ENCODE peak calls at places on chromosomes 1 and 21, in five cellular contexts. One of them, this sample, is unnamed. For H3K4me1 and H3K9me3, the result is how much of the 10 kb centered on the place peaks cover.

GRCh38 chr21:42593815-42594157 is 59.6 kb upstream of the PDE9A start:
- DNase-seq in adipocyte: no peak
- DNase-seq in testis: no peak
- DNase-seq in psoas muscle: no peak
- DNase-seq in ovary: no peak
- DNase-seq in this sample: no peak

GRCh38 chr21:28633803-28634572 is 358.7 kb downstream of the LTN1 start:
- DNase-seq in adipocyte: peak
- DNase-seq in testis: no peak
- DNase-seq in psoas muscle: peak
- DNase-seq in ovary: no peak
- DNase-seq in this sample: no peak

GRCh38 chr1:207494171-207494570 is 1.8 kb upstream of the CR1 start:
- DNase-seq in adipocyte: no peak
- DNase-seq in testis: no peak
- DNase-seq in psoas muscle: no peak
- DNase-seq in ovary: no peak
- DNase-seq in this sample: no peak

GRCh38 chr1:11541236-11541635 is 62.3 kb downstream of the DISP3 start:
- DNase-seq in adipocyte: no peak
- DNase-seq in testis: no peak
- DNase-seq in psoas muscle: no peak
- DNase-seq in ovary: no peak
- DNase-seq in this sample: no peak

GRCh38 chr1:151680391-151680790 is 36.2 kb downstream of the CELF3 start:
- DNase-seq in adipocyte: peak
- DNase-seq in testis: no peak
- DNase-seq in psoas muscle: no peak
- DNase-seq in ovary: no peak
- DNase-seq in this sample: no peak

GRCh38 chr1:3924186-3924815 is 24.2 kb upstream of the C1orf174 start:
- DNase-seq in adipocyte: no peak
- DNase-seq in testis: no peak
- DNase-seq in psoas muscle: no peak
- DNase-seq in ovary: no peak
- DNase-seq in this sample: no peak

GRCh38 chr1:59025898-59026426 is 242.1 kb upstream of the JUN start:
- DNase-seq in adipocyte: no peak
- DNase-seq in testis: no peak
- DNase-seq in psoas muscle: no peak
- DNase-seq in ovary: no peak
- DNase-seq in this sample: no peak

GRCh38 chr1:23585321-23586022 is 26.2 kb upstream of the ID3 start:
- DNase-seq in adipocyte: peak
- DNase-seq in testis: no peak
- DNase-seq in psoas muscle: peak
- DNase-seq in ovary: no peak
- DNase-seq in this sample: no peak

GRCh38 chr1:63969461-63969893 is 195.7 kb downstream of the ROR1 start:
- DNase-seq in adipocyte: no peak
- DNase-seq in testis: no peak
- DNase-seq in psoas muscle: no peak
- DNase-seq in ovary: no peak
- DNase-seq in this sample: no peak

GRCh38 chr1:112677501-112677900 is 3.0 kb downstream of the MOV10 start:
- DNase-seq in adipocyte: no peak
- DNase-seq in testis: no peak
- DNase-seq in psoas muscle: no peak
- DNase-seq in ovary: no peak
- DNase-seq in this sample: no peak

GRCh38 chr1:155070392-155070700 is 6.8 kb downstream of the EFNA4 start:
- DNase-seq in adipocyte: no peak
- DNase-seq in testis: no peak
- DNase-seq in psoas muscle: no peak
- DNase-seq in ovary: no peak
- DNase-seq in this sample: no peak

GRCh38 chr1:161946071-161946987 is 77.3 kb downstream of the OLFML2B start:
- DNase-seq in adipocyte: peak
- DNase-seq in testis: no peak
- DNase-seq in psoas muscle: no peak
- DNase-seq in ovary: no peak
- DNase-seq in this sample: no peak

GRCh38 chr1:55639051-55639450 is 423.9 kb upstream of the USP24 start:
- DNase-seq in adipocyte: no peak
- DNase-seq in testis: no peak
- DNase-seq in psoas muscle: no peak
- DNase-seq in ovary: no peak
- DNase-seq in this sample: no peak

GRCh38 chr1:182890927-182891610 is 51.9 kb downstream of the DHX9 start:
- DNase-seq in adipocyte: no peak
- DNase-seq in testis: no peak
- DNase-seq in psoas muscle: no peak
- DNase-seq in ovary: no peak
- DNase-seq in this sample: no peak

GRCh38 chr1:67441183-67441582 is 11.0 kb upstream of the SERBP1 start:
- DNase-seq in adipocyte: peak
- DNase-seq in testis: peak
- DNase-seq in psoas muscle: no peak
- DNase-seq in ovary: peak
- DNase-seq in this sample: peak

GRCh38 chr1:201383647-201384405 is 6.3 kb upstream of the TNNT2 start:
- DNase-seq in adipocyte: peak
- DNase-seq in testis: no peak
- DNase-seq in psoas muscle: peak
- DNase-seq in ovary: no peak
- DNase-seq in this sample: no peak

GRCh38 chr21:41802185-41802584 is 35.3 kb upstream of the RIPK4 start:
- DNase-seq in adipocyte: no peak
- DNase-seq in testis: no peak
- DNase-seq in psoas muscle: no peak
- DNase-seq in ovary: no peak
- DNase-seq in this sample: no peak

GRCh38 chr1:44862829-44863406 is 19.9 kb upstream of the PTCH2 start:
- DNase-seq in adipocyte: no peak
- DNase-seq in testis: no peak
- DNase-seq in psoas muscle: no peak
- DNase-seq in ovary: no peak
- DNase-seq in this sample: no peak

GRCh38 chr21:15434185-15434905 is 295.4 kb upstream of the USP25 start:
- DNase-seq in adipocyte: no peak
- DNase-seq in testis: no peak
- DNase-seq in psoas muscle: no peak
- DNase-seq in ovary: no peak
- DNase-seq in this sample: no peak

GRCh38 chr21:31688603-31689368 is 29.3 kb downstream of the SOD1 start:
- DNase-seq in adipocyte: no peak
- DNase-seq in testis: no peak
- DNase-seq in psoas muscle: no peak
- DNase-seq in ovary: no peak
- DNase-seq in this sample: no peak

GRCh38 chr1:3204725-3205124 is 135.7 kb downstream of the PRDM16 start:
- DNase-seq in adipocyte: no peak
- DNase-seq in testis: no peak
- DNase-seq in psoas muscle: no peak
- DNase-seq in ovary: no peak
- DNase-seq in this sample: no peak

GRCh38 chr1:38613996-38614395 is 245.6 kb downstream of the RRAGC start:
- DNase-seq in adipocyte: no peak
- DNase-seq in testis: no peak
- DNase-seq in psoas muscle: no peak
- DNase-seq in ovary: no peak
- DNase-seq in this sample: no peak

GRCh38 chr1:25556791-25557476 is 13.5 kb downstream of the LDLRAP1 start:
- DNase-seq in adipocyte: peak
- DNase-seq in testis: no peak
- DNase-seq in psoas muscle: peak
- DNase-seq in ovary: no peak
- DNase-seq in this sample: peak

GRCh38 chr1:117656202-117656641 is 50.4 kb downstream of the TENT5C start:
- DNase-seq in adipocyte: no peak
- DNase-seq in testis: no peak
- DNase-seq in psoas muscle: no peak
- DNase-seq in ovary: no peak
- DNase-seq in this sample: peak

DNA sequence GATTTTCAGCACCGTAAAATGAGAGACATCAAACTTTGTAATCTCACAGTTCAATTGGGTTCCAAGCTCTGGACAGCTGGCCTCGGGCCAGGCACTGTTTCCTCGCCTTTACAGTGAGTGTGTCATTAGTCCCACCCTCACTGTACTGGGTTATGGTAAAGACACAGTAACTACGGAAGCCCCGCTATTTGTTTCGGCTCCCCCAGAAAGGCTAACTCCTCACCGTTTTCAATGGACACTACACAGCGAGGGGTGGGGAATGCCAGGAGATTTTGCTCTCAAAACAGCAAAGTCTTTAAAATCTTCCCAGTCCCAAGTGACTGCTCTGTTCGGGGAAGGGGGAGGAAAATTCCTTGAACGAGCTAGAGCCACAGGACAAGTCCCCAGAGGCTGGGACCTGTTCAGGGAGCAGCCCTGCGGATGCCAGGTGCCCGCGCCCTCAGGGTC is 757 bp upstream of the SPSB1 start:
- DNase-seq in adipocyte: peak
- DNase-seq in testis: peak
- DNase-seq in psoas muscle: peak
- DNase-seq in ovary: peak
- DNase-seq in this sample: peak
- H3K4me1 ChIP-seq in adipocyte: half or more
- H3K4me1 ChIP-seq in testis: under half
- H3K4me1 ChIP-seq in psoas muscle: under half
- H3K4me1 ChIP-seq in ovary: under half
- H3K4me1 ChIP-seq in this sample: under half

DNA sequence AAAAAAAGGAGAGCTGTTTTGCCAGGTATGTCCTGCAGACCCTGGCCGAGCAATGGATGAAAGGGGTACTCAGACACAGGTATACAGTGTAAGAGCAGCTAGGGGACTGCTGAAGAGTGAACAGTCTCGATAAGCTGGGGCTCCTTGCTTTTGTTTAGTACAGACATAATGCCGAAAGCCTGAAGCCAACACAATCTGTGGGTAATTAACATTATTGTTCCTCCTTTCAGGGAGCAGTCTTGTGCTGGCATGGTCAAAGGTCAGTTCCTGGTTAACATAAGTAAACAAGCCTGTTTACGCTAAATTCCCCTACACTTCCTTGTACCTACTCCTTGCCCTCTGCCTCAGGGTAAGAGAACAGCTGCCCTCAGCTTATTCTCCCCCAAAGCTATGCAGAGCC is 272.3 kb upstream of the ST6GALNAC5 start:
- DNase-seq in adipocyte: no peak
- DNase-seq in testis: no peak
- DNase-seq in psoas muscle: no peak
- DNase-seq in ovary: no peak
- DNase-seq in this sample: peak
- H3K9me3 ChIP-seq in adipocyte: under half
- H3K9me3 ChIP-seq in testis: under half
- H3K9me3 ChIP-seq in psoas muscle: under half
- H3K9me3 ChIP-seq in ovary: under half
- H3K9me3 ChIP-seq in this sample: under half

DNA sequence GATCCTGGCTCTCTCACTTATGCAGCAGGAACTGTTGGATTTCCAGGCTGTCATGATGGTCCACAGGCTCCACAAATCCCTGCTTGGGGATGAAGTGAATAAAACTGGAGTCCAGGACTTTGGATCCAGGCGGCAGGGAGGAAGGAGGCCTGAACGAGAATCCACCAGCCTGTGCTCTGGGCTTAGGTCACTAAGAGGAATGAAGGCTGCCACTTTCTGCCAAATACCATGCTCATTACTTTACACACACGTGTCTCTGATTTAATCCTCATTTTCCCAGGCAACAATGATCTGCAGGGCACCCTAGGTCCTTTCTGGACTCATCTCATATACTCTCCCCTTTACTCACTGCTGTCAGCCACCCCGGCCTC is 77.8 kb upstream of the SLC2A1 start:
- DNase-seq in adipocyte: peak
- DNase-seq in testis: no peak
- DNase-seq in psoas muscle: no peak
- DNase-seq in ovary: no peak
- DNase-seq in this sample: no peak
- H3K4me1 ChIP-seq in adipocyte: under half
- H3K4me1 ChIP-seq in testis: under half
- H3K4me1 ChIP-seq in psoas muscle: under half
- H3K4me1 ChIP-seq in ovary: under half
- H3K4me1 ChIP-seq in this sample: under half

GRCh38 chr1:247164694-247165093 is 7.1 kb downstream of the ZNF124 start:
- DNase-seq in adipocyte: no peak
- DNase-seq in testis: no peak
- DNase-seq in psoas muscle: no peak
- DNase-seq in ovary: no peak
- DNase-seq in this sample: no peak
- H3K9me3 ChIP-seq in adipocyte: half or more
- H3K9me3 ChIP-seq in testis: under half
- H3K9me3 ChIP-seq in psoas muscle: half or more
- H3K9me3 ChIP-seq in ovary: under half
- H3K9me3 ChIP-seq in this sample: half or more

GRCh38 chr1:234715252-234715945 is 105.4 kb upstream of the IRF2BP2 start:
- DNase-seq in adipocyte: no peak
- DNase-seq in testis: no peak
- DNase-seq in psoas muscle: no peak
- DNase-seq in ovary: no peak
- DNase-seq in this sample: peak

GRCh38 chr1:234712891-234713305 is 102.9 kb upstream of the IRF2BP2 start:
- DNase-seq in adipocyte: no peak
- DNase-seq in testis: no peak
- DNase-seq in psoas muscle: no peak
- DNase-seq in ovary: no peak
- DNase-seq in this sample: no peak

GRCh38 chr1:234713859-234714258 is 103.9 kb upstream of the IRF2BP2 start:
- DNase-seq in adipocyte: no peak
- DNase-seq in testis: no peak
- DNase-seq in psoas muscle: no peak
- DNase-seq in ovary: no peak
- DNase-seq in this sample: no peak

GRCh38 chr1:234711400-234711799 is 101.4 kb upstream of the IRF2BP2 start:
- DNase-seq in adipocyte: no peak
- DNase-seq in testis: no peak
- DNase-seq in psoas muscle: no peak
- DNase-seq in ovary: no peak
- DNase-seq in this sample: no peak

DNA sequence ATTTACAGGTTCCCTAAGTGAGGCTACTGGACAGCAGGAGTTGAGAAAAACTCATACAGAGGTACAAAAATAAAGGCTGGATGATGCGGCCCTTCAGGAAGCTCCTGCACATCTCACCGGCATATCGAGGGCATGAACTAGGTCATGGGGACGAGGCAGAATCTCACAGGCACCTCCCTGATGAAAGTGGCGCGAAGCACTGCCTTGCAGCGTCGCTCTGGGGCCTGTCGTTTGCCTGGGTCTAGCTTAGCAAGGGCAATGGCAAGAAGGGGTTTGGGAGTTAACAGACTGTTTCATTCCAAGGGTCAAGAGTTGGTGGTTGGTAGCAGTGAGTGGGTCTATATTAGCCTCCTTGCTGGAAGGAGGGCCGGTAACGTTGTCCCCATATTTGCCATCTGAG is 103.5 kb upstream of the IRF2BP2 start:
- DNase-seq in adipocyte: no peak
- DNase-seq in testis: no peak
- DNase-seq in psoas muscle: no peak
- DNase-seq in ovary: no peak
- DNase-seq in this sample: no peak
- H3K4me1 ChIP-seq in adipocyte: under half
- H3K4me1 ChIP-seq in testis: under half
- H3K4me1 ChIP-seq in psoas muscle: under half
- H3K4me1 ChIP-seq in ovary: under half
- H3K4me1 ChIP-seq in this sample: under half